ENCODE peak calls at places on chromosomes 3 and 15, in five cellular contexts. L is cardiac muscle cell, U is colonic mucosa, T is Peyer's patch, Z is upper lobe of right lung. C is an unnamed sample. For H3K9me3, the result is how much of the 10 kb centered on the place peaks cover.

GRCh38 chr3:70882104-70882503 is 569.7 kb upstream of the MDFIC2 start:
- DNase-seq in Z (no peak), T (no peak), U (no peak), L (no peak), C (no peak)

GRCh38 chr3:107651782-107652181 is 129.0 kb downstream of the BBX start:
- DNase-seq in L (no peak), U (no peak), Z (no peak), T (no peak), C (no peak)

GRCh38 chr3:71723452-71724170 is 1.6 kb downstream of the EIF4E3 start:
- DNase-seq in U (no peak), Z (no peak), L (no peak), T (no peak), C (no peak)

GRCh38 chr3:171251842-171252241 is 208.4 kb downstream of the TNIK start:
- DNase-seq in T (no peak), U (no peak), L (no peak), Z (no peak), C (no peak)

GRCh38 chr3:24123596-24123995 is 178.5 kb downstream of the NR1D2 start:
- DNase-seq in L (no peak), U (no peak), T (no peak), Z (no peak), C (no peak)

GRCh38 chr3:60992395-60992794 is 258.9 kb downstream of the FHIT start:
- DNase-seq in T (no peak), L (no peak), U (no peak), Z (no peak), C (no peak)

GRCh38 chr3:146125946-146126345 is 35.0 kb downstream of the PLOD2 start:
- DNase-seq in Z (no peak), T (no peak), L (no peak), U (no peak), C (no peak)

GRCh38 chr3:159322322-159322939 is 520.6 kb downstream of the MFSD1 start:
- DNase-seq in L (peak), U (peak), Z (peak), T (no peak), C (peak)

GRCh38 chr15:67091073-67091965 is 25.9 kb downstream of the SMAD3 start:
- DNase-seq in U (peak), T (no peak), L (peak), Z (no peak), C (no peak)

GRCh38 chr15:81540909-81541308 is 166.9 kb upstream of the TMC3 start:
- DNase-seq in U (no peak), L (no peak), Z (no peak), T (no peak), C (no peak)

GRCh38 chr15:87144775-87145174 is 1065.1 kb downstream of the AGBL1 start:
- DNase-seq in L (no peak), T (no peak), U (no peak), Z (no peak), C (peak)

GRCh38 chr3:2517479-2518188 is 419.0 kb downstream of the CNTN4 start:
- DNase-seq in T (no peak), L (no peak), Z (no peak), U (no peak), C (no peak)

GRCh38 chr3:40078590-40078989 is 230.9 kb upstream of the EIF1B start:
- DNase-seq in L (no peak), Z (no peak), T (no peak), U (no peak), C (no peak)

GRCh38 chr3:159764211-159765024 is 224.2 kb upstream of the IL12A start:
- DNase-seq in Z (peak), T (peak), L (no peak), U (peak), C (peak)

GRCh38 chr3:124532071-124532470 is 198.2 kb upstream of the UMPS start:
- DNase-seq in U (no peak), Z (no peak), T (no peak), L (no peak), C (no peak)

GRCh38 chr3:193556841-193557240 is 2.1 kb upstream of the ATP13A4 start:
- DNase-seq in T (no peak), U (peak), L (no peak), Z (no peak), C (no peak)

GRCh38 chr3:152474585-152474984 is 205.9 kb downstream of the MBNL1 start:
- DNase-seq in L (peak), Z (no peak), T (no peak), U (no peak), C (peak)

GRCh38 chr3:8443829-8444791 is 57.5 kb upstream of the LMCD1 start:
- DNase-seq in T (peak), U (peak), Z (peak), L (peak), C (peak)

GRCh38 chr15:81293728-81294500 is 30.0 kb downstream of the STARD5 start:
- DNase-seq in U (no peak), L (no peak), T (no peak), Z (no peak), C (no peak)

GRCh38 chr15:73599934-73600333 is 33.3 kb downstream of the NPTN start:
- DNase-seq in U (no peak), Z (no peak), L (no peak), T (no peak), C (no peak)

GRCh38 chr3:37310666-37311050 is 136.3 kb upstream of the LRRFIP2 start:
- DNase-seq in L (no peak), U (no peak), Z (no peak), T (no peak), C (no peak)

GRCh38 chr3:52153389-52154096 is 680 bp downstream of the POC1A start:
- DNase-seq in U (peak), Z (no peak), T (peak), L (peak), C (peak)

GRCh38 chr15:27059610-27060202 is 88.7 kb downstream of the GABRG3 start:
- DNase-seq in T (no peak), U (peak), Z (no peak), L (peak), C (peak)

GRCh38 chr15:92163641-92164040 is 230.0 kb upstream of the ST8SIA2 start:
- DNase-seq in U (no peak), L (no peak), T (no peak), Z (no peak), C (no peak)

GRCh38 chr15:68821898-68822380 is 1.2 kb upstream of the ANP32A start:
- DNase-seq in U (peak), T (no peak), L (peak), Z (no peak), C (no peak)

GRCh38 chr3:193593666-193594025 is 638 bp downstream of the OPA1 start:
- DNase-seq in L (peak), U (no peak), T (no peak), Z (no peak), C (no peak)

GRCh38 chr3:183108002-183108449 is 8.7 kb upstream of the MCCC1 start:
- DNase-seq in T (no peak), U (no peak), L (no peak), Z (no peak), C (no peak)

GRCh38 chr15:64775551-64776401 is at the start of gene RBPMS2:
- DNase-seq in Z (no peak), L (peak), T (no peak), U (no peak), C (peak)

GRCh38 chr15:77865106-77865630 is 212.3 kb downstream of the TBC1D2B start:
- DNase-seq in T (peak), L (no peak), Z (peak), U (no peak), C (no peak)
- H3K27ac ChIP-seq in T (no peak), L (no peak), Z (no peak), U (no peak), C (no peak)

DNA sequence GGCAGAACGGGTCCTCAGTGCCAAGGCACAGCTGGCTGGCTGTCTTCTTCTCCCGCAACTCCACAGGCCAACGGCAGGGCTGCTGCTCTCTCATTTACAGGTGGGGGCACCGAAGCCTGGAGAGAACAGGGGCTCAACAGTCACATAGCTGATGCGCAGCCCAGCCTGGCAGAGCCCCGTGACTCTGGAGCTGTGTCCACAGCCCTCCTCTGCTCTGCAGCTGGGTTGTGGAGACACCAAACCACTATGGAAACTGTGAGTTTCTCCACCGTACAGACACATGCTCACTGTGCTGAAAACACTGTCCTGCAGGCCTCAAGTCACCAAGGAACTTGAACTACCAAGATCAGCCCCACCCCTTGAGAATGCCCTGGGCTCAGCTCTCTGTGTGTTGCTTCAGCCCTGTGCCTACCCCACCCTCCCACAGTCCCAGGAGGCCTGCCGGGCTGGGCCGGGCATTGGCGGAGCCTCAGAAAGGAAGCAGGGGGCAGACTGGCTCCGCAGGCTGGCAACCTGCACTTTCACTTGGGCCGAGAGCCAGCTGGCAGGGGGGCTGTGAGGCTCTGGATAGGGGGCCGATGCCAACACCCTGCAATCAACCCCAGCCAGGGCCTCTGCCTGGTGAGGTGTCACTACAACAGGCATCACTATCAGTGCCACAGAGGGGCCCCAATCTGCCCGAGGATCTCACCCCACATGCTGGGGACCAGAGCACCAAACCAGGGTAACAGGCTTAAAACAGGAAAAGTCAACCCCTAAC is 113.7 kb upstream of the RPL32 start:
- DNase-seq in T (peak), L (no peak), U (peak), Z (peak), C (no peak)
- TF ChIP-seq CTCF in T (peak), L (no peak), U (no peak), Z (peak), C (no peak)

DNA sequence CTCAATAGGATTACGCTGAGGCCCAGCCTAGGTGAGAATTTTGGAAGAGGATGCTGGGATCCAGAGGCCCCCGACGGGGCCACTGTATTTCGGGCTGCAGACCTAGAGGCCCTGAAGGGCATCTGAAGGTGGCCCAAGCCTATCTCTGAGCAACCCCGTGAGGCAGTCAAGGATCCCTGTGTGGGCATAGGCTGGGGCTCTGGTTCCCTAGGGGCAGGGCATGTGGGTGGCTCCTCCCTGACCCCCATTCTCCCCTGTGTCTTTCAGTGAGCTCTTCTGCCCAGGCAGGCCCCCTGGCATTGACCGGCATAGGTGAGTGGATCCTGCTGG is 216.0 kb downstream of the SNRPN start:
- DNase-seq in U (no peak), L (no peak), T (peak), Z (peak), C (no peak)
- H3K9me3 ChIP-seq in U (under half), L (under half), T (under half), Z (under half), C (under half)

GRCh38 chr3:151319613-151320012 is 3.0 kb upstream of the GPR87 start:
- DNase-seq in L (no peak), U (no peak), Z (no peak), T (no peak), C (no peak)

GRCh38 chr3:151316267-151316991 is at the start of gene GPR87:
- DNase-seq in T (no peak), U (no peak), L (no peak), Z (no peak), C (no peak)

GRCh38 chr3:151320131-151320530 is 3.5 kb upstream of the GPR87 start:
- DNase-seq in T (no peak), L (no peak), U (no peak), Z (no peak), C (no peak)

GRCh38 chr3:151318313-151318712 is 1.7 kb upstream of the GPR87 start:
- DNase-seq in L (no peak), Z (no peak), U (no peak), T (no peak), C (no peak)

GRCh38 chr3:151318946-151319345 is 2.3 kb upstream of the GPR87 start:
- DNase-seq in U (no peak), Z (no peak), T (no peak), L (no peak), C (no peak)
- H3K27ac ChIP-seq in U (no peak), Z (no peak), T (no peak), L (no peak), C (no peak)

GRCh38 chr3:86481031-86481430 is 509.9 kb downstream of the VGLL3 start:
- DNase-seq in U (no peak), L (no peak), Z (no peak), T (no peak), C (no peak)
- TF ChIP-seq CTCF in U (no peak), L (no peak), Z (no peak), T (no peak), C (no peak)

DNA sequence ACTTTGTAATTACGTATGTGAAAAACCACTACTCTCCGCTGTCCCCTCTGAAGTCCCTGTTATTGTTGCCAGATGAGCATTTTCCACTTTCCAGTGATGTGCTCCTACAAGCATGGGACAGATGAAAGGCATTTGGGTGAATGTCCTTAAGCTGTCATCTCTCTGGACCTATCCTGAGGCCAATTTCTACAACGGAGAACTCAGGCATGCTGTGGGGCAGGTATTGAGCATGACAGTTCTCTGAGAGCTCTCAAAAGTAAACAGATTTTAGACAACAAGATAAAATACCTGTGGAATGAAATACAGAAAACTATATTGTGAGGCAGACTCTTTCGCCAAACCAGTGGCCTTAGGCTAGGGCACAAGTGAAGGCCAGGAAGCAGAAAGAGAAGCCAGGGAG is 656.5 kb upstream of the NR2F2 start:
- DNase-seq in Z (no peak), T (no peak), U (no peak), L (no peak), C (no peak)
- H3K9me3 ChIP-seq in Z (under half), T (under half), U (under half), L (under half), C (under half)

DNA sequence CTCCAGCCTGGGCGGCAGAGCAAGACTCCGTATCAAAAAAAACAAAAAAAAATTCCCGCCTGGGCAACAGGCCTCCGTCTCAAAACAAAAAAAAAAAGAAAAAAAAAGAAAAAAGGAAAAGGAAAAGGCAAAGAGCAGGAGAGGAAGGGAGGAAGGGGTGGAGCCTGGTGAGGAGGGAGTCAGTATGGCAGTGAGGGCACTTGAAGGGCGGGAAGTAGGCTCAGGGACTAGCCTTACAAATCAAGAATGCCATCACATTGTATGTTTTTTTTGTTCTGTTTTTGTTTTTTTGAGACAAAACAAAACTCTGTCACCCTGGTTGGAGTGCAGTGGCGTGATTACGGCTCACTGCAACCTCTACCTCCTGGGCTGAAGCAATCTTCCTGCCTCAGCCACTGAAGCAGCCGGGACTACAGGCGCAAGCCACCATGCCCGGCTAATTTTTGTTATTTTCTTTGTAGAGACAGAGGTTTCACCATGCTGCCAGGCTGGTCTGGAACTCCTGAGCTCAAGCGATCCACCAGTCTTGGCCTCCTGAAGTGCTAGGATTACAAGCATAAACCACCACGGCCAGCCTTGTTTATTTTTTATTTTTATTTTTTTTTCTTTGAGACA is 10.4 kb upstream of the PIK3CB start:
- DNase-seq in L (no peak), T (no peak), U (no peak), Z (no peak), C (no peak)
- H3K27ac ChIP-seq in L (no peak), T (no peak), U (no peak), Z (no peak), C (no peak)

GRCh38 chr3:46411271-46411670 is 4.2 kb downstream of the CCRL2 start:
- DNase-seq in U (no peak), T (no peak), Z (no peak), L (no peak), C (no peak)
- TF ChIP-seq CTCF in U (no peak), T (no peak), Z (no peak), L (no peak), C (no peak)

GRCh38 chr15:22226034-22226790 is 145.9 kb downstream of the OR4M2 start:
- DNase-seq in Z (peak), L (no peak), T (no peak), U (no peak), C (no peak)
- H3K9me3 ChIP-seq in Z (under half), L (under half), T (under half), U (under half), C (under half)

DNA sequence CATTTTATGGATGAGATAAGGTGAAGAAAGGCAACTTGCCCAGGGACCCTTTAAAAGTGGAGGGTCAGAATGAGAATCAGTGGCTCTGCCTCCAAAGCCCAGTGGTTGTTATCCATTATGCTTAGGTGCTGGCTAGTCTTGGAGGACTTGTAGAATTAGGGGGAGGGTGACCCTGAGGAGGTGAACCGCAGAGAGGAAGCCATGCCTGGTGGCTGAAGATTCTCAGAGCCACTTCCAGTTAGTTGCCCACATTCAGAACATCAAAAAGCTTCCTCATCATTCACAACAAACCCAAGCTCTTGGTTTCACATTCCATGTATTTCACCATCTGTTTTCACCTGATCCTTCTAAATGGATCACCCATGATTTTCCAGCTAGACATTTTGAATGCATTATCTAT is 11.2 kb downstream of the EBLN2 start:
- DNase-seq in T (no peak), Z (no peak), L (no peak), U (no peak), C (peak)
- H3K27ac ChIP-seq in T (no peak), Z (no peak), L (no peak), U (no peak), C (peak)

C was measured in WERI-Rb-1.